ENCODE peak calls at places on chromosomes 6 and 20, in seven cellular contexts. One of them, this sample, is unnamed.

GRCh38 chr6:48915591-48915990 is 547.5 kb downstream of the MMUT start:
- DNase-seq in RWPE2: no peak
- DNase-seq in psoas muscle: no peak
- DNase-seq in H1: no peak
- DNase-seq in CD4-positive, alpha-beta memory T cell: no peak
- DNase-seq in adrenal gland: no peak
- DNase-seq in pancreas: no peak
- DNase-seq in this sample: no peak

GRCh38 chr6:165181951-165182414 is 127.4 kb downstream of the C6orf118 start:
- DNase-seq in H1: no peak
- DNase-seq in psoas muscle: no peak
- DNase-seq in CD4-positive, alpha-beta memory T cell: no peak
- DNase-seq in adrenal gland: no peak
- DNase-seq in pancreas: no peak
- DNase-seq in RWPE2: peak; percentile 92
- DNase-seq in this sample: peak; percentile 94

GRCh38 chr20:51428451-51429143 is 113.9 kb downstream of the NFATC2 start:
- DNase-seq in pancreas: peak; percentile 33
- DNase-seq in CD4-positive, alpha-beta memory T cell: no peak
- DNase-seq in H1: no peak
- DNase-seq in adrenal gland: no peak
- DNase-seq in psoas muscle: peak; percentile 31
- DNase-seq in RWPE2: no peak
- DNase-seq in this sample: no peak

GRCh38 chr6:165820407-165820806 is 157.4 kb upstream of the PDE10A start:
- DNase-seq in pancreas: no peak
- DNase-seq in RWPE2: no peak
- DNase-seq in CD4-positive, alpha-beta memory T cell: no peak
- DNase-seq in adrenal gland: no peak
- DNase-seq in psoas muscle: no peak
- DNase-seq in H1: no peak
- DNase-seq in this sample: no peak

GRCh38 chr6:117072781-117073180 is 192.6 kb upstream of the VGLL2 start:
- DNase-seq in pancreas: no peak
- DNase-seq in H1: peak; percentile 61
- DNase-seq in RWPE2: peak; percentile 29
- DNase-seq in adrenal gland: no peak
- DNase-seq in CD4-positive, alpha-beta memory T cell: no peak
- DNase-seq in psoas muscle: no peak
- DNase-seq in this sample: no peak

GRCh38 chr20:47610247-47610944 is 108.7 kb downstream of the NCOA3 start:
- DNase-seq in CD4-positive, alpha-beta memory T cell: peak; percentile 30
- DNase-seq in pancreas: no peak
- DNase-seq in RWPE2: no peak
- DNase-seq in H1: no peak
- DNase-seq in adrenal gland: peak; percentile 85
- DNase-seq in psoas muscle: no peak
- DNase-seq in this sample: peak; percentile 44

GRCh38 chr6:43221046-43221773 is 8.1 kb downstream of the DNPH1 start:
- DNase-seq in psoas muscle: no peak
- DNase-seq in pancreas: no peak
- DNase-seq in CD4-positive, alpha-beta memory T cell: no peak
- DNase-seq in adrenal gland: no peak
- DNase-seq in RWPE2: peak; percentile 49
- DNase-seq in H1: no peak
- DNase-seq in this sample: no peak

GRCh38 chr20:3633913-3634478 is 29.2 kb downstream of the GFRA4 start:
- DNase-seq in pancreas: no peak
- DNase-seq in H1: no peak
- DNase-seq in CD4-positive, alpha-beta memory T cell: no peak
- DNase-seq in adrenal gland: no peak
- DNase-seq in RWPE2: no peak
- DNase-seq in psoas muscle: no peak
- DNase-seq in this sample: no peak

GRCh38 chr6:15955484-15955883 is 173.4 kb upstream of the MYLIP start:
- DNase-seq in pancreas: no peak
- DNase-seq in CD4-positive, alpha-beta memory T cell: no peak
- DNase-seq in psoas muscle: no peak
- DNase-seq in adrenal gland: no peak
- DNase-seq in RWPE2: no peak
- DNase-seq in H1: no peak
- DNase-seq in this sample: no peak

GRCh38 chr6:45424628-45424955 is 46.9 kb upstream of the SUPT3H start:
- DNase-seq in pancreas: no peak
- DNase-seq in CD4-positive, alpha-beta memory T cell: no peak
- DNase-seq in adrenal gland: no peak
- DNase-seq in RWPE2: no peak
- DNase-seq in psoas muscle: no peak
- DNase-seq in H1: no peak
- DNase-seq in this sample: no peak

GRCh38 chr6:20826378-20826777 is 292.1 kb downstream of the CDKAL1 start:
- DNase-seq in adrenal gland: no peak
- DNase-seq in H1: no peak
- DNase-seq in CD4-positive, alpha-beta memory T cell: no peak
- DNase-seq in psoas muscle: no peak
- DNase-seq in pancreas: no peak
- DNase-seq in RWPE2: no peak
- DNase-seq in this sample: peak; percentile 59

GRCh38 chr6:1131285-1132079 is 180.4 kb upstream of the FOXQ1 start:
- DNase-seq in adrenal gland: no peak
- DNase-seq in psoas muscle: no peak
- DNase-seq in RWPE2: peak; percentile 72
- DNase-seq in CD4-positive, alpha-beta memory T cell: no peak
- DNase-seq in H1: no peak
- DNase-seq in pancreas: no peak
- DNase-seq in this sample: peak; percentile 81

GRCh38 chr6:7953753-7954152 is 43.2 kb upstream of the TXNDC5 start:
- DNase-seq in RWPE2: no peak
- DNase-seq in psoas muscle: no peak
- DNase-seq in CD4-positive, alpha-beta memory T cell: no peak
- DNase-seq in adrenal gland: no peak
- DNase-seq in H1: no peak
- DNase-seq in pancreas: no peak
- DNase-seq in this sample: no peak

GRCh38 chr20:49283703-49284625 is 6.1 kb upstream of the ZNFX1 start:
- DNase-seq in adrenal gland: peak; percentile 39
- DNase-seq in H1: no peak
- DNase-seq in psoas muscle: no peak
- DNase-seq in pancreas: no peak
- DNase-seq in RWPE2: no peak
- DNase-seq in CD4-positive, alpha-beta memory T cell: no peak
- DNase-seq in this sample: no peak

GRCh38 chr6:89311530-89311852 is 3.6 kb downstream of the GABRR2 start:
- DNase-seq in psoas muscle: no peak
- DNase-seq in RWPE2: no peak
- DNase-seq in H1: no peak
- DNase-seq in CD4-positive, alpha-beta memory T cell: no peak
- DNase-seq in adrenal gland: no peak
- DNase-seq in pancreas: no peak
- DNase-seq in this sample: no peak

DNA sequence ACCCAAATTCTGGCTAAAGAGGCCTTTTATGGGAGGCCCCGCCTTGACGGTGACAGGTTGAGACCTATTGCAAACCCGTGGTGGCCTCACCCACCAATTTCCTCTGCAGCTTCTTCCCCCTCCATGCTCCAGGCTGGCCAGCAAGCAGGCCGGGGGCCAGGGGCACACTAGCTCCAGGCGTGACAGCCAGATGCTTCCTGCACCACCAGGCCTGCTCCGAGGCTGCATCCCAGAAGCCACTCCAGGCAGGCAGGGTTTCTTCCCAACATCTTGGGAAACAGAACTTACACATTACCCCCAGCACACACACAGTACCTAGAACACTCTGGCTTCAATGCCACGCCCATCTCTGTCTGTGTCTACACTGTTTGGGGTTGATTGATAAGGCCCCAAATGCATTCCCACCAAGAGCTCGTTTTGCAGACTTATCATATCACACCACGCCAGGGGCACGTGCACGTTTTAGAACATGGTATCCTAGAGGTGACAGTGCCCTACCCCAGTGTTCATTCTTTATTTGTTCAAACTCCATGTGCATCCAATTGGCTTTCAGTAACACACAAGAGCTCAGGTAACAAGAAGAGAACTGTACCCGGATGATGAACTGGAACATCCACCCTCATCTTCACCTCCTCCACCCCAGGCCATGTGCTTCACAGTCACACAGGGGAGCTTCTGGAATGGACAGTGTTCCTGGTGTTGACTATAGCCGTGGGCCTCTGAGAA is 221.4 kb upstream of the RREB1 start:
- DNase-seq in H1: no peak
- DNase-seq in pancreas: no peak
- DNase-seq in psoas muscle: no peak
- DNase-seq in adrenal gland: no peak
- DNase-seq in CD4-positive, alpha-beta memory T cell: no peak
- DNase-seq in RWPE2: no peak
- DNase-seq in this sample: no peak
- H3K27ac ChIP-seq in H1: no peak overlapping the region
- H3K27ac ChIP-seq in pancreas: no peak overlapping the region
- H3K27ac ChIP-seq in psoas muscle: peak overlapping the region; percentile 87
- H3K27ac ChIP-seq in adrenal gland: peak overlapping the region; percentile 86
- H3K27ac ChIP-seq in CD4-positive, alpha-beta memory T cell: no peak overlapping the region
- H3K27ac ChIP-seq in RWPE2: no peak overlapping the region
- H3K27ac ChIP-seq in this sample: no peak overlapping the region

GRCh38 chr6:87572860-87573259 is 16.9 kb downstream of the RARS2 start:
- DNase-seq in psoas muscle: no peak
- DNase-seq in CD4-positive, alpha-beta memory T cell: no peak
- DNase-seq in pancreas: no peak
- DNase-seq in adrenal gland: no peak
- DNase-seq in RWPE2: no peak
- DNase-seq in H1: no peak
- DNase-seq in this sample: no peak

GRCh38 chr6:87574237-87574636 is 15.6 kb downstream of the RARS2 start:
- DNase-seq in H1: no peak
- DNase-seq in psoas muscle: no peak
- DNase-seq in pancreas: no peak
- DNase-seq in RWPE2: no peak
- DNase-seq in adrenal gland: no peak
- DNase-seq in CD4-positive, alpha-beta memory T cell: no peak
- DNase-seq in this sample: no peak

GRCh38 chr6:87573307-87574024 is 16.3 kb downstream of the RARS2 start:
- DNase-seq in pancreas: no peak
- DNase-seq in CD4-positive, alpha-beta memory T cell: no peak
- DNase-seq in psoas muscle: no peak
- DNase-seq in adrenal gland: no peak
- DNase-seq in H1: no peak
- DNase-seq in RWPE2: no peak
- DNase-seq in this sample: no peak

GRCh38 chr6:87572031-87572430 is 17.8 kb downstream of the RARS2 start:
- DNase-seq in RWPE2: no peak
- DNase-seq in psoas muscle: no peak
- DNase-seq in H1: no peak
- DNase-seq in adrenal gland: no peak
- DNase-seq in CD4-positive, alpha-beta memory T cell: no peak
- DNase-seq in pancreas: no peak
- DNase-seq in this sample: no peak

DNA sequence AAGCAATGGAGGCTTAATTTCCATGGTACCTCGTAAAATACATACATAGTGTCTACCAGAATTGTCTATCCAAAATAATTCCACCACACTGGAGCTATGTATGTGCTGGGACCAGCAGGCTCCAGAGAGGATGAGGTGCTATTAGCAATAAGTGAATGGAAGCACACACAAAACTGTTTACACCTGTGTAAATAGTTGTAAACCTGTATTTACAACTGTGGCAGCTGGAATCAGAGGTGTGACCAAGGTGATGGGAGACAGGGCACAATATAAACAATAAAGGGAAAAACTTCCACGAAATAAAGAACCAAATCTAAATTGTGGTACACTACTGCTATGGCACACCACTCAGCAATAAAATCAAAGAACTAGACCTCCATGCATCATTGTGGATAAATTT is 14.4 kb downstream of the RARS2 start:
- DNase-seq in RWPE2: no peak
- DNase-seq in psoas muscle: no peak
- DNase-seq in adrenal gland: no peak
- DNase-seq in pancreas: no peak
- DNase-seq in CD4-positive, alpha-beta memory T cell: no peak
- DNase-seq in H1: no peak
- DNase-seq in this sample: no peak
- H3K36me3 ChIP-seq in RWPE2: peaks cover 13% of the 10 kb centered on the region
- H3K36me3 ChIP-seq in psoas muscle: peaks cover 7% of the 10 kb centered on the region
- H3K36me3 ChIP-seq in adrenal gland: no peaks in the 10 kb centered on the region
- H3K36me3 ChIP-seq in pancreas: no peaks in the 10 kb centered on the region
- H3K36me3 ChIP-seq in CD4-positive, alpha-beta memory T cell: no peaks in the 10 kb centered on the region
- H3K36me3 ChIP-seq in H1: peaks cover 17% of the 10 kb centered on the region
- H3K36me3 ChIP-seq in this sample: peaks cover 29% of the 10 kb centered on the region

DNA sequence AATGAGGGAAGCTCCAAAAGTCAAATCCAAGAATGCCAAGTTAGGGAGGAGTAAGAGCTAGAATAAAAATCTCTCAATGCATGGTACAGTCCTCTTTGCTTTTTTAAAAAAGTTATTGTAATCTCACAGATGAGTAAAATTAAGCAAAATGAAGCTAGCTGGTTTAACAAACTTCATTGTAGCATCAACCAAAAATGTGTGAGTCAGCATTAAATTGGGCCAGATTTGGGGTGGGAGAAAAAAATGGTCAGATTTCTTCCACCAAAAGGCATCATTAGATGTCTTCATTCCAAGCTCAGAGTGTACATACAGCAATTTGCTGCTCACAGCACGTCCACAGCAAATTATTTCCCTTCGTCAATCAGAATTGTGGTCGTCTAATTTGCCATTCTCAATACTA is 441.5 kb upstream of the FLRT3 start:
- DNase-seq in adrenal gland: no peak
- DNase-seq in CD4-positive, alpha-beta memory T cell: no peak
- DNase-seq in psoas muscle: no peak
- DNase-seq in H1: no peak
- DNase-seq in RWPE2: no peak
- DNase-seq in pancreas: no peak
- DNase-seq in this sample: no peak
- H3K4me3 ChIP-seq in adrenal gland: no peak overlapping the region
- H3K4me3 ChIP-seq in CD4-positive, alpha-beta memory T cell: no peak overlapping the region
- H3K4me3 ChIP-seq in psoas muscle: no peak overlapping the region
- H3K4me3 ChIP-seq in H1: no peak overlapping the region
- H3K4me3 ChIP-seq in RWPE2: no peak overlapping the region
- H3K4me3 ChIP-seq in pancreas: no peak overlapping the region
- H3K4me3 ChIP-seq in this sample: no peak overlapping the region

GRCh38 chr6:46513533-46513932 is 22.3 kb upstream of the RCAN2 start:
- DNase-seq in RWPE2: no peak
- DNase-seq in adrenal gland: no peak
- DNase-seq in CD4-positive, alpha-beta memory T cell: no peak
- DNase-seq in pancreas: no peak
- DNase-seq in H1: no peak
- DNase-seq in psoas muscle: no peak
- DNase-seq in this sample: no peak

GRCh38 chr6:46510656-46511055 is 19.4 kb upstream of the RCAN2 start:
- DNase-seq in RWPE2: no peak
- DNase-seq in pancreas: no peak
- DNase-seq in H1: no peak
- DNase-seq in adrenal gland: peak; percentile 59
- DNase-seq in psoas muscle: no peak
- DNase-seq in CD4-positive, alpha-beta memory T cell: no peak
- DNase-seq in this sample: peak; percentile 19

GRCh38 chr6:46509981-46510510 is 18.8 kb upstream of the RCAN2 start:
- DNase-seq in RWPE2: no peak
- DNase-seq in psoas muscle: no peak
- DNase-seq in CD4-positive, alpha-beta memory T cell: no peak
- DNase-seq in pancreas: no peak
- DNase-seq in H1: no peak
- DNase-seq in adrenal gland: no peak
- DNase-seq in this sample: no peak

GRCh38 chr6:46509063-46509462 is 17.8 kb upstream of the RCAN2 start:
- DNase-seq in pancreas: no peak
- DNase-seq in psoas muscle: no peak
- DNase-seq in RWPE2: no peak
- DNase-seq in CD4-positive, alpha-beta memory T cell: no peak
- DNase-seq in adrenal gland: no peak
- DNase-seq in H1: no peak
- DNase-seq in this sample: no peak

GRCh38 chr6:46511320-46511719 is 20.1 kb upstream of the RCAN2 start:
- DNase-seq in pancreas: no peak
- DNase-seq in psoas muscle: no peak
- DNase-seq in RWPE2: no peak
- DNase-seq in H1: no peak
- DNase-seq in CD4-positive, alpha-beta memory T cell: no peak
- DNase-seq in adrenal gland: no peak
- DNase-seq in this sample: no peak
- H3K27ac ChIP-seq in pancreas: no peak overlapping the region
- H3K27ac ChIP-seq in psoas muscle: peak overlapping the region; percentile 14
- H3K27ac ChIP-seq in RWPE2: no peak overlapping the region
- H3K27ac ChIP-seq in H1: no peak overlapping the region
- H3K27ac ChIP-seq in CD4-positive, alpha-beta memory T cell: no peak overlapping the region
- H3K27ac ChIP-seq in adrenal gland: no peak overlapping the region
- H3K27ac ChIP-seq in this sample: no peak overlapping the region

This sample was measured in SJSA1.